ENCODE peak calls at places on chromosomes 5 and 9, in nine cellular contexts. K is testis, I is cardiac muscle cell, O is GM12878, W is OCI-LY7, Z is gastrocnemius medialis, H is lung, F is PC-9, N is transverse colon. P is an unnamed sample. For H3K9me3, the result is how much of the 10 kb centered on the place peaks cover.

GRCh38 chr9:128636024-128636390 is 20.6 kb downstream of the DYNC2I2 start:
- DNase-seq in K (peak), I (peak), O (no peak), W (no peak), Z (peak), H (peak), F (peak), N (peak), P (peak)

GRCh38 chr5:176614805-176615478 is 5.0 kb upstream of the GPRIN1 start:
- DNase-seq in K (no peak), I (no peak), O (no peak), W (no peak), Z (no peak), H (no peak), F (no peak), N (no peak), P (no peak)

GRCh38 chr9:23123048-23123632 is 676.5 kb downstream of the DMRTA1 start:
- DNase-seq in K (peak), I (peak), O (no peak), W (peak), Z (no peak), H (no peak), F (peak), N (peak), P (peak)

GRCh38 chr5:32193591-32193990 is 19.5 kb upstream of the GOLPH3 start:
- DNase-seq in K (peak), I (no peak), O (no peak), W (no peak), Z (peak), H (peak), F (peak), N (peak), P (peak)

GRCh38 chr9:4380406-4380805 is 80.5 kb upstream of the GLIS3 start:
- DNase-seq in K (no peak), I (no peak), O (no peak), W (no peak), Z (no peak), H (no peak), F (no peak), N (no peak), P (no peak)

GRCh38 chr9:109640232-109641078 is 139.5 kb upstream of the PALM2AKAP2 start:
- DNase-seq in K (peak), I (peak), O (no peak), W (no peak), Z (peak), H (peak), F (peak), N (peak), P (peak)

GRCh38 chr5:151743535-151743934 is 14.9 kb downstream of the ATOX1 start:
- DNase-seq in K (no peak), I (no peak), O (no peak), W (no peak), Z (no peak), H (no peak), F (no peak), N (no peak), P (no peak)

GRCh38 chr9:78900500-78900899 is 603.6 kb downstream of the PSAT1 start:
- DNase-seq in K (no peak), I (no peak), O (no peak), W (no peak), Z (no peak), H (no peak), F (no peak), N (no peak), P (no peak)

GRCh38 chr5:171907731-171908343 is 98.6 kb downstream of the FBXW11 start:
- DNase-seq in K (peak), I (peak), O (no peak), W (peak), Z (no peak), H (peak), F (peak), N (peak), P (no peak)

GRCh38 chr5:57458443-57458842 is 24.2 kb downstream of the ACTBL2 start:
- DNase-seq in K (no peak), I (no peak), O (no peak), W (no peak), Z (no peak), H (no peak), F (no peak), N (no peak), P (no peak)

GRCh38 chr5:83107692-83108410 is 30.5 kb downstream of the XRCC4 start:
- DNase-seq in K (no peak), I (no peak), O (no peak), W (no peak), Z (no peak), H (no peak), F (no peak), N (no peak), P (no peak)

GRCh38 chr9:87853843-87854242 is 28.8 kb upstream of the SPATA31E1 start:
- DNase-seq in K (no peak), I (no peak), O (no peak), W (no peak), Z (no peak), H (no peak), F (no peak), N (no peak), P (no peak)

GRCh38 chr9:133632806-133633680 is 3.1 kb upstream of the DBH start:
- DNase-seq in K (no peak), I (peak), O (no peak), W (no peak), Z (no peak), H (no peak), F (no peak), N (no peak), P (no peak)

GRCh38 chr9:4306066-4306787 is 6.4 kb upstream of the GLIS3 start:
- DNase-seq in K (no peak), I (no peak), O (no peak), W (no peak), Z (no peak), H (no peak), F (no peak), N (no peak), P (no peak)

GRCh38 chr9:130407916-130408659 is 36.7 kb upstream of the ASS1 start:
- DNase-seq in K (no peak), I (no peak), O (no peak), W (no peak), Z (no peak), H (no peak), F (peak), N (no peak), P (no peak)

GRCh38 chr5:157265714-157266285 is at the start of gene CYFIP2:
- DNase-seq in K (peak), I (peak), O (no peak), W (peak), Z (no peak), H (peak), F (peak), N (peak), P (peak)

GRCh38 chr5:60792438-60792837 is 51.6 kb downstream of the ELOVL7 start:
- DNase-seq in K (no peak), I (no peak), O (no peak), W (no peak), Z (no peak), H (no peak), F (no peak), N (no peak), P (no peak)

GRCh38 chr9:134171316-134172197 is 7.2 kb upstream of the RNU6ATAC start:
- DNase-seq in K (peak), I (no peak), O (no peak), W (no peak), Z (peak), H (peak), F (no peak), N (no peak), P (no peak)

GRCh38 chr5:139104577-139105271 is 93.4 kb downstream of the SIL1 start:
- DNase-seq in K (peak), I (no peak), O (no peak), W (no peak), Z (peak), H (peak), F (no peak), N (peak), P (no peak)

GRCh38 chr9:14814229-14814628 is 91.7 kb upstream of the CER1 start:
- DNase-seq in K (no peak), I (no peak), O (no peak), W (no peak), Z (no peak), H (no peak), F (no peak), N (no peak), P (no peak)

GRCh38 chr5:149130121-149130931 is 11.0 kb upstream of the ABLIM3 start:
- DNase-seq in K (no peak), I (no peak), O (no peak), W (no peak), Z (no peak), H (no peak), F (no peak), N (no peak), P (no peak)

GRCh38 chr9:20625003-20625349 is 2.7 kb upstream of the MLLT3 start:
- DNase-seq in K (no peak), I (no peak), O (no peak), W (no peak), Z (no peak), H (no peak), F (no peak), N (no peak), P (no peak)
- H3K4me3 ChIP-seq in K (no peak), I (peak), O (no peak), W (peak), Z (peak), H (no peak), F (no peak), N (no peak), P (peak)

GRCh38 chr5:134979416-134979815 is 11.7 kb downstream of the CATSPER3 start:
- DNase-seq in K (no peak), I (no peak), O (no peak), W (no peak), Z (no peak), H (no peak), F (no peak), N (no peak), P (no peak)
- H3K9me3 ChIP-seq in K (under half), I (under half), O (under half), W (under half), Z (under half), H (under half), F (under half), N (under half), P (half or more)

GRCh38 chr5:62720036-62720441 is 141.4 kb downstream of the LRRC70 start:
- DNase-seq in K (peak), I (peak), O (peak), W (peak), Z (no peak), H (peak), F (peak), N (no peak), P (no peak)
- TF ChIP-seq CTCF in K (no peak), I (peak), O (peak), W (peak), Z (no peak), H (no peak), F (no peak), N (no peak), P (no peak)

DNA sequence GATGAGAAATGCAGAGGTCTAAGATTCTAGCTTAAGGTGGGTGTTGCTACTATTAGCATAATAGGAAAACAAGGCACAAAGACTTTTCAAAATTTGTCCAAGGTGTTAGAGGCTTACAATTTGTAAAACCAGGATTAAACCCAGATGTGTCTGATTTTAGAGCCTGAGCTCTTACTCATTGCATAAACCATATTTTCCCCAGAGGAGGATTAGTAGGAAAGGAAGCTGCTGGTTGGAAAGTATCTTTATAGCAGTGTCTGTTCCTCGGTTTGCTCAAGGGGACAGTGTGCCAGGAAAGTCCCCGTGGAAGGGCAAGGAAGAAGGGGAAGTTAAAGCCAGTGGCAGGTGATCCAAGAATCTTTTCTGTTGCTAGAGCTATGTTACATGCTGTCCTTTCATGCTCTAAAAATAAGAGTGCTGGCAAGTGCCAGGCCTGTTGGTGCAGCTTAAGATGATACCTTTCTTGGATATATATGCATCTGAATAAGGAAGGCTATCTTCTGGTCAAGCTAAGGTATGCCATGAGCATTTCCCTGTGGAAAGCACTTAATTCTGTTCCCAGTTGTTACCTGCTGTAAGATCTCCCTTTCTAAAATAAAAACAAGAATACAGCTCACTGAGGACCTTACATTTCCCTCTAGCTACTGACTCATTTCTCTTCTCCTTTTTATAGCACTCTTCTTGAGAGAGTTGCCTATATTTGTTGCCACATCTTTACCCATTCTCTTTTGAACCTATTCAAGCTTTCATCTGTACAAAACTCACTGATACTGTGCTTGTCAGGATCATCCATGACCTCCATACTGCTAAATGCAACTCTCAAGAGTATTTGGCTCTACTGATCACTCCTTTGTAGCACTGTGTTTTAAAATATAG is 8.0 kb downstream of the PDCD1LG2 start:
- DNase-seq in K (no peak), I (no peak), O (no peak), W (no peak), Z (peak), H (no peak), F (no peak), N (no peak), P (no peak)
- H3K4me3 ChIP-seq in K (no peak), I (no peak), O (peak), W (no peak), Z (no peak), H (no peak), F (no peak), N (no peak), P (no peak)

DNA sequence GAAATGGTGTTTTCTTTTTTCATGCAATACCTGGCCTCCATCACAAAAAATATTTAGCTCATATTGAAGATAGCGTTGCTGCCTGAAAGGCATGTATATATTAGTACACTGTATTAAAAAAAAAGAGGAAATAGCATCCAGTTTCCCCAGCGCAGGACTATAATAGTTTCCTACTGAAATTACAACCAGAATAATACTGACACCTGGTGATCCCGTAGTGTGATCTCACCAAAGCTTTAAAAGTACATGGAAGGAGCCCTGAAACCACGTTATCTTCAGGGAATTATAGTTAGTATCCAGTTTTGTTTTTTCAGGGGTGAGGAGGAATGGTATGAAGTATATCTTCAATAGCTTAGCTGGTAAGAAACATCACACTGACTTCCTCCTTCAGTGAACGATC is 264.9 kb downstream of the CD180 start:
- DNase-seq in K (no peak), I (no peak), O (no peak), W (no peak), Z (no peak), H (no peak), F (no peak), N (no peak), P (no peak)
- H3K9me3 ChIP-seq in K (under half), I (under half), O (under half), W (under half), Z (under half), H (under half), F (under half), N (under half), P (under half)

GRCh38 chr5:21391506-21391905 is 1403.5 kb upstream of the CDH18 start:
- DNase-seq in K (no peak), I (no peak), O (no peak), W (no peak), Z (no peak), H (no peak), F (no peak), N (no peak), P (no peak)
- TF ChIP-seq CTCF in K (no peak), I (no peak), O (no peak), W (no peak), Z (no peak), H (no peak), F (peak), N (no peak), P (no peak)

GRCh38 chr9:127211983-127212382 is 52.6 kb upstream of the GARNL3 start:
- DNase-seq in K (no peak), I (no peak), O (no peak), W (no peak), Z (no peak), H (no peak), F (no peak), N (no peak), P (no peak)

GRCh38 chr9:127213859-127214258 is 50.7 kb upstream of the GARNL3 start:
- DNase-seq in K (no peak), I (no peak), O (no peak), W (no peak), Z (no peak), H (no peak), F (no peak), N (no peak), P (no peak)

GRCh38 chr9:127210851-127211730 is 53.5 kb upstream of the GARNL3 start:
- DNase-seq in K (no peak), I (no peak), O (no peak), W (no peak), Z (no peak), H (no peak), F (no peak), N (no peak), P (no peak)

GRCh38 chr9:127214421-127215265 is 49.9 kb upstream of the GARNL3 start:
- DNase-seq in K (peak), I (peak), O (no peak), W (peak), Z (peak), H (peak), F (peak), N (peak), P (no peak)

GRCh38 chr9:127212453-127212852 is 52.1 kb upstream of the GARNL3 start:
- DNase-seq in K (no peak), I (no peak), O (no peak), W (no peak), Z (no peak), H (no peak), F (no peak), N (no peak), P (no peak)
- H3K4me3 ChIP-seq in K (no peak), I (no peak), O (no peak), W (no peak), Z (no peak), H (no peak), F (no peak), N (no peak), P (no peak)

P was measured in heart left ventricle.